ENCODE peak calls at places on chromosomes 3 and 15, in six cellular contexts. S, Q, Y, I, L and H are unnamed samples.
A peak's percentile ranks its signal among the peaks of the same experiment; 100 is the strongest.

GRCh38 chr15:65956307-65956706 is 87.0 kb downstream of the RAB11A start:
- DNase-seq in L (no peak), S (peak; percentile 64), I (no peak), Q (no peak), Y (no peak), H (no peak)

GRCh38 chr3:12751548-12751947 is 7.5 kb downstream of the TMEM40 start:
- DNase-seq in Q (no peak), Y (no peak), S (no peak), L (no peak), I (no peak), H (no peak)

GRCh38 chr3:46664188-46664970 is 29.1 kb downstream of the ALS2CL start:
- DNase-seq in Q (no peak), S (no peak), L (no peak), I (no peak), Y (no peak), H (peak; percentile 3)

GRCh38 chr3:121637922-121638321 is 22.8 kb downstream of the HCLS1 start:
- DNase-seq in L (no peak), Q (no peak), S (no peak), I (no peak), Y (no peak), H (no peak)

GRCh38 chr3:65483475-65483874 is 555.2 kb downstream of the MAGI1 start:
- DNase-seq in Y (peak; percentile 79), L (peak; percentile 5), S (peak; percentile 55), Q (no peak), I (no peak), H (peak; percentile 88)

GRCh38 chr15:67776600-67776999 is 48.7 kb upstream of the SKOR1 start:
- DNase-seq in L (no peak), Q (no peak), S (no peak), Y (no peak), I (no peak), H (no peak)

GRCh38 chr3:189883113-189883753 is 237.5 kb downstream of the P3H2 start:
- DNase-seq in Y (no peak), I (no peak), L (no peak), S (no peak), Q (no peak), H (no peak)

GRCh38 chr3:197406266-197406665 is 107.9 kb upstream of the DLG1 start:
- DNase-seq in Y (no peak), I (no peak), L (no peak), S (no peak), Q (no peak), H (no peak)

GRCh38 chr3:101124125-101124524 is 130.9 kb upstream of the ABI3BP start:
- DNase-seq in Q (no peak), I (no peak), Y (no peak), L (peak; percentile 38), S (no peak), H (no peak)

GRCh38 chr3:153513236-153513635 is 351.2 kb downstream of the RAP2B start:
- DNase-seq in Q (no peak), Y (no peak), I (no peak), L (no peak), S (no peak), H (no peak)

GRCh38 chr3:105806361-105806760 is 62.5 kb downstream of the CBLB start:
- DNase-seq in Y (no peak), L (peak; percentile 54), I (no peak), Q (no peak), S (no peak), H (no peak)

GRCh38 chr15:63870403-63871209 is 36.9 kb upstream of the HERC1 start:
- DNase-seq in I (no peak), Y (no peak), L (peak; percentile 71), Q (no peak), S (no peak), H (peak; percentile 77)

GRCh38 chr15:79849789-79850188 is 47.0 kb downstream of the MTHFS start:
- DNase-seq in S (no peak), Y (no peak), Q (no peak), I (no peak), L (peak; percentile 41), H (no peak)

GRCh38 chr15:66252411-66253295 is 897 bp downstream of the MEGF11 start:
- DNase-seq in Y (peak; percentile 48), L (peak; percentile 43), I (no peak), Q (peak; percentile 22), S (peak; percentile 14), H (peak; percentile 39)

GRCh38 chr3:62525276-62525675 is 151.9 kb upstream of the FEZF2 start:
- DNase-seq in I (no peak), S (peak; percentile 6), Y (no peak), Q (no peak), L (peak; percentile 11), H (no peak)

GRCh38 chr15:80154336-80154735 is 1.5 kb downstream of the FAH start:
- DNase-seq in Q (no peak), Y (no peak), I (no peak), S (no peak), L (peak; percentile 49), H (no peak)